ENCODE peak calls at places on chromosomes 2 and 18, in five cellular contexts. L, D, Y, G and P are unnamed samples.

GRCh38 chr2:184326076-184326475 is 272.3 kb upstream of the ZNF804A start:
- DNase-seq in L (no peak), G (no peak), Y (no peak), D (no peak), P (no peak)

GRCh38 chr2:232891621-232892071 is 21.6 kb downstream of the SNORC start:
- DNase-seq in L (peak), G (no peak), D (no peak), Y (no peak), P (peak)

GRCh38 chr18:43192408-43192807 is 76.9 kb upstream of the RIT2 start:
- DNase-seq in G (no peak), D (no peak), L (no peak), Y (no peak), P (no peak)

GRCh38 chr18:74190086-74190485 is 41.8 kb downstream of the TIMM21 start:
- DNase-seq in L (peak), D (no peak), G (no peak), Y (no peak), P (no peak)

GRCh38 chr18:10926565-10927194 is 222.7 kb downstream of the PIEZO2 start:
- DNase-seq in Y (peak), D (peak), L (peak), G (no peak), P (no peak)

GRCh38 chr2:159124441-159124911 is 156.0 kb downstream of the TANC1 start:
- DNase-seq in G (peak), D (no peak), L (peak), Y (no peak), P (no peak)

GRCh38 chr2:20880221-20880771 is 57.4 kb upstream of the LDAH start:
- DNase-seq in D (no peak), Y (no peak), L (no peak), G (no peak), P (no peak)

GRCh38 chr2:148021059-148021985 is at the start of gene MBD5:
- DNase-seq in L (peak), G (peak), Y (peak), D (no peak), P (no peak)

GRCh38 chr2:95057535-95058453 is 32.3 kb downstream of the MAL start:
- DNase-seq in D (no peak), L (no peak), G (no peak), Y (peak), P (no peak)

GRCh38 chr2:127641846-127642510 is 4.0 kb upstream of the GPR17 start:
- DNase-seq in L (no peak), G (no peak), Y (no peak), D (no peak), P (no peak)

GRCh38 chr2:184646177-184646576 is 47.8 kb downstream of the ZNF804A start:
- DNase-seq in L (peak), D (no peak), G (no peak), Y (no peak), P (no peak)

GRCh38 chr2:64260817-64261216 is 116.6 kb upstream of the PELI1 start:
- DNase-seq in Y (no peak), D (peak), G (no peak), L (no peak), P (no peak)

GRCh38 chr18:79529991-79530390 is 134.3 kb downstream of the NFATC1 start:
- DNase-seq in L (no peak), G (no peak), D (no peak), Y (no peak), P (no peak)

GRCh38 chr2:54704688-54705605 is 18.5 kb upstream of the EML6 start:
- DNase-seq in G (peak), D (no peak), L (peak), Y (no peak), P (no peak)

GRCh38 chr2:166895243-166895642 is 7.0 kb downstream of the XIRP2 start:
- DNase-seq in G (no peak), Y (no peak), L (no peak), D (no peak), P (no peak)

GRCh38 chr18:46946656-46947282 is 29.4 kb downstream of the KATNAL2 start:
- DNase-seq in L (peak), D (no peak), G (peak), Y (peak), P (peak)

GRCh38 chr2:105397025-105397722 is 1.7 kb downstream of the FHL2 start:
- DNase-seq in G (peak), D (no peak), L (no peak), Y (no peak), P (no peak)

GRCh38 chr2:135913726-135914365 is 37.6 kb upstream of the MCM6 start:
- DNase-seq in L (peak), G (peak), Y (peak), D (no peak), P (no peak)

GRCh38 chr18:24964213-24964612 is 387.8 kb downstream of the ZNF521 start:
- DNase-seq in D (peak), G (no peak), L (no peak), Y (no peak), P (no peak)

GRCh38 chr2:72511906-72512305 is 313.9 kb downstream of the EXOC6B start:
- DNase-seq in G (no peak), L (no peak), D (no peak), Y (no peak), P (no peak)

GRCh38 chr2:86372133-86372532 is 34.7 kb upstream of the REEP1 start:
- DNase-seq in D (no peak), G (no peak), L (no peak), Y (no peak), P (no peak)

GRCh38 chr2:239819974-239820555 is 205.1 kb downstream of the NDUFA10 start:
- DNase-seq in G (no peak), D (no peak), Y (no peak), L (no peak), P (peak)

GRCh38 chr2:238119756-238120462 is 18.6 kb upstream of the KLHL30 start:
- DNase-seq in Y (no peak), G (no peak), L (no peak), D (no peak), P (no peak)

GRCh38 chr2:153645640-153646039 is 167.1 kb upstream of the RPRM start:
- DNase-seq in Y (no peak), G (no peak), D (no peak), L (no peak), P (no peak)

GRCh38 chr18:35159782-35160181 is 81.1 kb upstream of the ZNF397 start:
- DNase-seq in Y (no peak), D (no peak), L (no peak), G (no peak), P (no peak)

GRCh38 chr2:157866202-157866601 is 9.9 kb downstream of the ACVR1 start:
- DNase-seq in G (no peak), Y (no peak), L (peak), D (no peak), P (no peak)

GRCh38 chr2:206736935-206737334 is 18.7 kb upstream of the DYTN start:
- DNase-seq in L (no peak), D (no peak), G (no peak), Y (no peak), P (no peak)

GRCh38 chr2:200026312-200026711 is 70.9 kb downstream of the MAIP1 start:
- DNase-seq in L (peak), G (no peak), Y (no peak), D (no peak), P (no peak)

GRCh38 chr18:400466-400865 is 100.0 kb downstream of the COLEC12 start:
- DNase-seq in G (no peak), Y (no peak), L (peak), D (no peak), P (no peak)

GRCh38 chr2:237456200-237456731 is 30.8 kb upstream of the MLPH start:
- DNase-seq in G (no peak), L (peak), D (no peak), Y (no peak), P (peak)

DNA sequence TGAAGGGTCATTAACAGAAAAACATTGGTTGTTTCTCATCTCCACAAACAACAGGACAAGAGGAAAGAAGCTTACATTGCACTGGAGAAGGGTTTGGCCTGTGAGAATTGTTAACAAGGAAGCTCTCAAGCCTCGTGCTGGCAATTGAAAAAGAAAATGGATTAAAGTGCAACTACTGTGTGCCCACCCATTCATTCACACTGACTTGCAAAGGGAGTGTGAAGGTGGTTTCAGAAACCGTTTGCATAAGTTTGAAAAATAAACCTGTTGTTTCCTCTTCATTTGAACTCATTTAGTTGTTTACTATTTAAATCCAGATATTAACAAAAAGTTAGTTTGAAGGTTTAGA is 68.6 kb upstream of the CD28 start:
- DNase-seq in Y (no peak), D (no peak), G (no peak), L (no peak), P (no peak)
- TF ChIP-seq CTCF in Y (no peak), D (no peak), G (no peak), L (no peak), P (no peak)

GRCh38 chr2:14633451-14634211 is 1.1 kb downstream of the LRATD1 start:
- DNase-seq in L (no peak), G (no peak), Y (peak), D (no peak), P (no peak)

GRCh38 chr2:14634885-14635871 is 2.7 kb downstream of the LRATD1 start:
- DNase-seq in D (no peak), Y (peak), G (peak), L (peak), P (no peak)

GRCh38 chr2:14632133-14632936 is at the start of gene LRATD1:
- DNase-seq in D (no peak), G (peak), L (peak), Y (peak), P (no peak)

GRCh38 chr2:14633031-14633430 is 514 bp downstream of the LRATD1 start:
- DNase-seq in D (no peak), Y (peak), G (no peak), L (no peak), P (no peak)

GRCh38 chr2:14634223-14634884 is 1.8 kb downstream of the LRATD1 start:
- DNase-seq in G (peak), L (peak), Y (peak), D (no peak), P (no peak)
- TF ChIP-seq CTCF in G (peak), L (peak), Y (peak), D (no peak), P (peak)

DNA sequence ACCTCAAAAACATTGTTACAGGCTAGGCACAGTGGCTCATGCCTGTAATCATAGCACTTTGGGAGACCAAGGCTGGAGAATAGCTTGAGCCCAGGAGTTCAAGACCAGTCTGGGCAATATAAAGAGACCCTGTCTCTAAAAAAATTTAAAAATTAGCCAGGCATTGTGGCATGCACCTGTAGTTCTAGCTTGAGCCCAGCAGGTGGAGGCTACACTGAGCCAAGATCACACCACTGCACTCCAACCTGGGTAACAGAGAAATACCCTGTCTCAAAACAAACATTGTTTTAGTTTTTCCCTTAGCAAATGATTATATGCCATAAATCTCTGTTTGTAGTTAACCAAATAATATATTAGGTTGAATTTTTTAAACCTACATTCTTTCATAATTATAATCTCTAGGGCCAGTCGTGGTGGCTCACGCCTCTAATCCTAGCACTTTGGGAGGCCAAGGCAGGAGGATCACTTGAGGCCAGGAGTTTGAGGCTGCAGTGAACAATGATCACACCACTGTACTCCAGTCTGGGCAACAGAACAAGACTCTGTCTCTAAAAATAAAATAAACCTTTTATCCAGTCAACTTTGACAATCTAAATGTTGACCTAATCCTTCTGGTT is 13.3 kb upstream of the CYP20A1 start:
- DNase-seq in L (peak), Y (no peak), G (peak), D (no peak), P (no peak)
- TF ChIP-seq CTCF in L (peak), Y (peak), G (peak), D (peak), P (peak)

GRCh38 chr2:25566094-25566493 is 107.3 kb downstream of the DTNB start:
- DNase-seq in G (no peak), L (no peak), D (no peak), Y (no peak), P (no peak)

GRCh38 chr2:25570161-25570840 is 103.1 kb downstream of the DTNB start:
- DNase-seq in Y (no peak), L (peak), G (no peak), D (no peak), P (no peak)

GRCh38 chr2:25566694-25567093 is 106.7 kb downstream of the DTNB start:
- DNase-seq in D (peak), L (peak), G (no peak), Y (no peak), P (no peak)

GRCh38 chr2:25572638-25573037 is 100.7 kb downstream of the DTNB start:
- DNase-seq in D (no peak), G (no peak), Y (no peak), L (peak), P (no peak)

DNA sequence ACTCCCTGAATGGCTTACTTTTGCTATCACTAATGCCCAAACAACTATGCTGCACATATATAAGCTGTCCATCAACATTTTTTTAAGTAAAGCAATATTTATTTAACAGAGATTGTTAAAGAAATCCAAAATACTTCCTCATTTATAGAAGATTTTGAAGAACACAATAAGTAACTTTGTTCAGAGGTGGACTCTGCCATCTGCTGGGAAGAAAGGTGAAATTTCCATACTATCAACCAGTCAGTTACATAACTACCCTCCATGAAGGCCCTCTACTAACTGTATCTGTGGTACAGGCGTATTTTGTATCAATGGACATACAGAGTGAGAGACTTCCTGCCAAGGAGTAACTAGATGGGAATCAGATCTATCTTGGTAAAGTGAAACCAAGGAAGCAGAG is 106.0 kb downstream of the DTNB start:
- DNase-seq in G (peak), D (peak), Y (no peak), L (peak), P (no peak)
- TF ChIP-seq CTCF in G (peak), D (peak), Y (peak), L (peak), P (peak)

GRCh38 chr2:862356-862687 is 88.3 kb upstream of the SNTG2 start:
- DNase-seq in D (no peak), G (no peak), Y (no peak), L (no peak), P (peak)

GRCh38 chr2:861655-862355 is 88.8 kb upstream of the SNTG2 start:
- DNase-seq in D (no peak), Y (no peak), L (no peak), G (no peak), P (peak)

GRCh38 chr2:864501-865106 is 86.0 kb upstream of the SNTG2 start:
- DNase-seq in L (no peak), G (no peak), Y (no peak), D (no peak), P (peak)

GRCh38 chr2:863732-864450 is 86.8 kb upstream of the SNTG2 start:
- DNase-seq in G (no peak), D (no peak), Y (no peak), L (no peak), P (peak)

GRCh38 chr2:862723-863466 is 87.8 kb upstream of the SNTG2 start:
- DNase-seq in D (no peak), G (no peak), Y (no peak), L (no peak), P (peak)
- TF ChIP-seq CTCF in D (no peak), G (no peak), Y (no peak), L (no peak), P (no peak)

DNA sequence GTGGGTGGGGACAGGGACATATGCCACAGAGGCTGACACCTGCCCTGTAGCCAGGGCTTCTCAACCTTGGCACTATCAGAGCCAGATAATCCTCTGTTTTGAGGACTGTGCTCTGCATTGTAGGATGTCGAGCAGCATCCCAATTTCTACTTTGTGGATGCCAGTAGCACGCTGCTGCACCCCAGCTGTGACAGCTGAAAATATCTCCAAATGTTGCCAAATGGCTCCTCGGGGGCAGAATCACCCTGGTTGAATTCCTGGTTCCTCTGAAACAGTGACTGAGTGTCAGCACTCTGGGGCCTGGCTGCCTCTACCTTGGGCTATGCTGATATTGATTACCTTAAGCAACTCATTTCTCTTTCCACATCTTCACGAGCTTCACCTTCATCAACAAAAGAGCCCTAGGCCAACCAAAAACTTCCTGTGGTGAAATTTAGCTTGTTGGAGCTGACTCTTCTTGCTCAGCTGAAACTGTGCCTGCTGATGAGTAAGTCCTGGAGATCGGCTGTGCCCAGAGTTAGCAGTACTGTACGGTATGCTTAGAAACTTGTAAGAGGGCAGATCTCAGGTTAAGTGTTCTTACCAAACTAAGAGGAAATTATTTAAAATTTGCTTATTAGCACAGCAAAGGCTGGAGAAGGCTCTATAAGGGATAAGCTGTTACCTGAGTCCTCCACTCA is 138.1 kb downstream of the SEPTIN10 start:
- DNase-seq in G (no peak), L (peak), Y (no peak), D (peak), P (no peak)
- TF ChIP-seq CTCF in G (no peak), L (no peak), Y (no peak), D (no peak), P (no peak)

DNA sequence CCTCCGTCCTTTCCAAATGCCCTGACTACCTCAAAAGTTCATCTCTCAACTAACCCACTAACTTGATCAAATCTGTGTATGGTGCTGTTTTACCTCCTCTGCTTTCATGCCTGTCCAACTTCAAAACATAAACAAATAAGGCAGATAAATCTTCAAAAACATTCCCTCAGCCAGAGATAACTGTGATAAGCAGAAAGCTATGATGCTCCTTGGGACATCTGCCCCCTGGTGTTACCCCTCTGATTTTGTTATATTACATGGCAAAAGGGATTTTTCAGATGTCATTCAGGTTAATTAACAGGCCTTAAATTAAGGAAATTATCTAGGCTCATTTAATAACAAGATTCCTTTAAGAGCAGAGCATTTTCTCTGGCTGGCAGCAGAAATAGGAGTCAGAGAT is 810.8 kb upstream of the CHAC2 start:
- DNase-seq in L (no peak), D (no peak), G (no peak), Y (no peak), P (no peak)
- TF ChIP-seq CTCF in L (no peak), D (no peak), G (no peak), Y (peak), P (no peak)

GRCh38 chr2:196601430-196602306 is 37.8 kb upstream of the CCDC150 start:
- DNase-seq in D (no peak), L (peak), Y (no peak), G (peak), P (peak)
- TF ChIP-seq CTCF in D (no peak), L (peak), Y (no peak), G (no peak), P (no peak)

GRCh38 chr2:163343316-163343715 is 392.5 kb downstream of the FIGN start:
- DNase-seq in L (no peak), D (no peak), G (no peak), Y (no peak), P (no peak)
- TF ChIP-seq CTCF in L (no peak), D (no peak), G (no peak), Y (no peak), P (no peak)

GRCh38 chr18:76376668-76377358 is 118.2 kb downstream of the ZNF516 start:
- DNase-seq in D (no peak), Y (no peak), L (no peak), G (no peak), P (no peak)
- TF ChIP-seq CTCF in D (no peak), Y (no peak), L (no peak), G (no peak), P (no peak)